ENCODE peak calls at places on chromosomes 12 and 14, in eight cellular contexts. One of them, this sample, is unnamed.

GRCh38 chr12:25822281-25822680 is 136.2 kb upstream of the RASSF8 start:
- DNase-seq in germinal center: no peak
- DNase-seq in stimulated activated naive CD8-positive, alpha-beta T cell treated with anti-CD3 and anti-CD28 coated beads, Interleukin-15, Interleukin-2, amounts not matched to agents 100 U/mL and 50 U/mL, for 24 hours: no peak
- DNase-seq in RPMI8226: no peak
- DNase-seq in nephron progenitor cell: no peak
- DNase-seq in substantia nigra: no peak
- DNase-seq in C1 segment of cervical spinal cord: no peak
- DNase-seq in activated CD4-positive, alpha-beta T cell treated with anti-CD3 and anti-CD28 coated beads, Interleukin-2, amount 50 U/mL, for 4 hours: no peak
- DNase-seq in this sample: no peak

GRCh38 chr14:95426116-95426475 is 90.4 kb downstream of the SYNE3 start:
- DNase-seq in germinal center: no peak
- DNase-seq in stimulated activated naive CD8-positive, alpha-beta T cell treated with anti-CD3 and anti-CD28 coated beads, Interleukin-15, Interleukin-2, amounts not matched to agents 100 U/mL and 50 U/mL, for 24 hours: no peak
- DNase-seq in RPMI8226: no peak
- DNase-seq in nephron progenitor cell: no peak
- DNase-seq in substantia nigra: no peak
- DNase-seq in C1 segment of cervical spinal cord: no peak
- DNase-seq in activated CD4-positive, alpha-beta T cell treated with anti-CD3 and anti-CD28 coated beads, Interleukin-2, amount 50 U/mL, for 4 hours: no peak
- DNase-seq in this sample: no peak

GRCh38 chr14:93114068-93114710 is 1.5 kb downstream of the ITPK1 start:
- DNase-seq in germinal center: no peak
- DNase-seq in stimulated activated naive CD8-positive, alpha-beta T cell treated with anti-CD3 and anti-CD28 coated beads, Interleukin-15, Interleukin-2, amounts not matched to agents 100 U/mL and 50 U/mL, for 24 hours: no peak
- DNase-seq in RPMI8226: peak; percentile 27
- DNase-seq in nephron progenitor cell: no peak
- DNase-seq in substantia nigra: peak; percentile 45
- DNase-seq in C1 segment of cervical spinal cord: no peak
- DNase-seq in activated CD4-positive, alpha-beta T cell treated with anti-CD3 and anti-CD28 coated beads, Interleukin-2, amount 50 U/mL, for 4 hours: no peak
- DNase-seq in this sample: no peak

GRCh38 chr12:28242888-28243633 is 52.8 kb downstream of the CCDC91 start:
- DNase-seq in germinal center: no peak
- DNase-seq in stimulated activated naive CD8-positive, alpha-beta T cell treated with anti-CD3 and anti-CD28 coated beads, Interleukin-15, Interleukin-2, amounts not matched to agents 100 U/mL and 50 U/mL, for 24 hours: no peak
- DNase-seq in RPMI8226: no peak
- DNase-seq in nephron progenitor cell: no peak
- DNase-seq in substantia nigra: no peak
- DNase-seq in C1 segment of cervical spinal cord: no peak
- DNase-seq in activated CD4-positive, alpha-beta T cell treated with anti-CD3 and anti-CD28 coated beads, Interleukin-2, amount 50 U/mL, for 4 hours: no peak
- DNase-seq in this sample: no peak

GRCh38 chr12:67650127-67650495 is 1.6 kb downstream of the DYRK2 start:
- DNase-seq in germinal center: peak; percentile 36
- DNase-seq in stimulated activated naive CD8-positive, alpha-beta T cell treated with anti-CD3 and anti-CD28 coated beads, Interleukin-15, Interleukin-2, amounts not matched to agents 100 U/mL and 50 U/mL, for 24 hours: peak; percentile 22
- DNase-seq in RPMI8226: peak; percentile 24
- DNase-seq in nephron progenitor cell: peak; percentile 10
- DNase-seq in substantia nigra: no peak
- DNase-seq in C1 segment of cervical spinal cord: no peak
- DNase-seq in activated CD4-positive, alpha-beta T cell treated with anti-CD3 and anti-CD28 coated beads, Interleukin-2, amount 50 U/mL, for 4 hours: no peak
- DNase-seq in this sample: peak; percentile 31

GRCh38 chr12:117968826-117969659 is at the start of gene KSR2:
- DNase-seq in germinal center: peak; percentile 85
- DNase-seq in stimulated activated naive CD8-positive, alpha-beta T cell treated with anti-CD3 and anti-CD28 coated beads, Interleukin-15, Interleukin-2, amounts not matched to agents 100 U/mL and 50 U/mL, for 24 hours: peak; percentile 57
- DNase-seq in RPMI8226: peak; percentile 95
- DNase-seq in nephron progenitor cell: peak; percentile 80
- DNase-seq in substantia nigra: no peak
- DNase-seq in C1 segment of cervical spinal cord: no peak
- DNase-seq in activated CD4-positive, alpha-beta T cell treated with anti-CD3 and anti-CD28 coated beads, Interleukin-2, amount 50 U/mL, for 4 hours: peak; percentile 21
- DNase-seq in this sample: peak; percentile 81

GRCh38 chr12:2023365-2023764 is 19.1 kb upstream of the DCP1B start:
- DNase-seq in germinal center: no peak
- DNase-seq in stimulated activated naive CD8-positive, alpha-beta T cell treated with anti-CD3 and anti-CD28 coated beads, Interleukin-15, Interleukin-2, amounts not matched to agents 100 U/mL and 50 U/mL, for 24 hours: no peak
- DNase-seq in RPMI8226: no peak
- DNase-seq in nephron progenitor cell: no peak
- DNase-seq in substantia nigra: no peak
- DNase-seq in C1 segment of cervical spinal cord: no peak
- DNase-seq in activated CD4-positive, alpha-beta T cell treated with anti-CD3 and anti-CD28 coated beads, Interleukin-2, amount 50 U/mL, for 4 hours: no peak
- DNase-seq in this sample: no peak

GRCh38 chr14:90691627-90692026 is 124.6 kb downstream of the TTC7B start:
- DNase-seq in germinal center: no peak
- DNase-seq in stimulated activated naive CD8-positive, alpha-beta T cell treated with anti-CD3 and anti-CD28 coated beads, Interleukin-15, Interleukin-2, amounts not matched to agents 100 U/mL and 50 U/mL, for 24 hours: no peak
- DNase-seq in RPMI8226: no peak
- DNase-seq in nephron progenitor cell: no peak
- DNase-seq in substantia nigra: no peak
- DNase-seq in C1 segment of cervical spinal cord: no peak
- DNase-seq in activated CD4-positive, alpha-beta T cell treated with anti-CD3 and anti-CD28 coated beads, Interleukin-2, amount 50 U/mL, for 4 hours: no peak
- DNase-seq in this sample: no peak

GRCh38 chr12:123427036-123427769 is 9.3 kb downstream of the RILPL2 start:
- DNase-seq in germinal center: peak; percentile 87
- DNase-seq in stimulated activated naive CD8-positive, alpha-beta T cell treated with anti-CD3 and anti-CD28 coated beads, Interleukin-15, Interleukin-2, amounts not matched to agents 100 U/mL and 50 U/mL, for 24 hours: peak; percentile 31
- DNase-seq in RPMI8226: no peak
- DNase-seq in nephron progenitor cell: no peak
- DNase-seq in substantia nigra: no peak
- DNase-seq in C1 segment of cervical spinal cord: no peak
- DNase-seq in activated CD4-positive, alpha-beta T cell treated with anti-CD3 and anti-CD28 coated beads, Interleukin-2, amount 50 U/mL, for 4 hours: no peak
- DNase-seq in this sample: peak; percentile 81

GRCh38 chr14:35287481-35288013 is 4.6 kb upstream of the PSMA6 start:
- DNase-seq in germinal center: no peak
- DNase-seq in stimulated activated naive CD8-positive, alpha-beta T cell treated with anti-CD3 and anti-CD28 coated beads, Interleukin-15, Interleukin-2, amounts not matched to agents 100 U/mL and 50 U/mL, for 24 hours: peak; percentile 70
- DNase-seq in RPMI8226: no peak
- DNase-seq in nephron progenitor cell: no peak
- DNase-seq in substantia nigra: no peak
- DNase-seq in C1 segment of cervical spinal cord: no peak
- DNase-seq in activated CD4-positive, alpha-beta T cell treated with anti-CD3 and anti-CD28 coated beads, Interleukin-2, amount 50 U/mL, for 4 hours: no peak
- DNase-seq in this sample: no peak

GRCh38 chr12:128810182-128811127 is 13.3 kb downstream of the SLC15A4 start:
- DNase-seq in germinal center: no peak
- DNase-seq in stimulated activated naive CD8-positive, alpha-beta T cell treated with anti-CD3 and anti-CD28 coated beads, Interleukin-15, Interleukin-2, amounts not matched to agents 100 U/mL and 50 U/mL, for 24 hours: no peak
- DNase-seq in RPMI8226: peak; percentile 85
- DNase-seq in nephron progenitor cell: no peak
- DNase-seq in substantia nigra: no peak
- DNase-seq in C1 segment of cervical spinal cord: no peak
- DNase-seq in activated CD4-positive, alpha-beta T cell treated with anti-CD3 and anti-CD28 coated beads, Interleukin-2, amount 50 U/mL, for 4 hours: no peak
- DNase-seq in this sample: peak; percentile 57

GRCh38 chr12:104638218-104638617 is 181.5 kb downstream of the CHST11 start:
- DNase-seq in germinal center: no peak
- DNase-seq in stimulated activated naive CD8-positive, alpha-beta T cell treated with anti-CD3 and anti-CD28 coated beads, Interleukin-15, Interleukin-2, amounts not matched to agents 100 U/mL and 50 U/mL, for 24 hours: no peak
- DNase-seq in RPMI8226: no peak
- DNase-seq in nephron progenitor cell: no peak
- DNase-seq in substantia nigra: no peak
- DNase-seq in C1 segment of cervical spinal cord: no peak
- DNase-seq in activated CD4-positive, alpha-beta T cell treated with anti-CD3 and anti-CD28 coated beads, Interleukin-2, amount 50 U/mL, for 4 hours: no peak
- DNase-seq in this sample: no peak

GRCh38 chr12:49129332-49130150 is 1.7 kb downstream of the TUBA1B start:
- DNase-seq in germinal center: no peak
- DNase-seq in stimulated activated naive CD8-positive, alpha-beta T cell treated with anti-CD3 and anti-CD28 coated beads, Interleukin-15, Interleukin-2, amounts not matched to agents 100 U/mL and 50 U/mL, for 24 hours: peak; percentile 13
- DNase-seq in RPMI8226: no peak
- DNase-seq in nephron progenitor cell: no peak
- DNase-seq in substantia nigra: no peak
- DNase-seq in C1 segment of cervical spinal cord: no peak
- DNase-seq in activated CD4-positive, alpha-beta T cell treated with anti-CD3 and anti-CD28 coated beads, Interleukin-2, amount 50 U/mL, for 4 hours: no peak
- DNase-seq in this sample: no peak

GRCh38 chr14:37062191-37062803 is 110.1 kb downstream of the SLC25A21 start:
- DNase-seq in germinal center: no peak
- DNase-seq in stimulated activated naive CD8-positive, alpha-beta T cell treated with anti-CD3 and anti-CD28 coated beads, Interleukin-15, Interleukin-2, amounts not matched to agents 100 U/mL and 50 U/mL, for 24 hours: no peak
- DNase-seq in RPMI8226: no peak
- DNase-seq in nephron progenitor cell: no peak
- DNase-seq in substantia nigra: no peak
- DNase-seq in C1 segment of cervical spinal cord: no peak
- DNase-seq in activated CD4-positive, alpha-beta T cell treated with anti-CD3 and anti-CD28 coated beads, Interleukin-2, amount 50 U/mL, for 4 hours: no peak
- DNase-seq in this sample: no peak

GRCh38 chr12:66235626-66236281 is 46.7 kb downstream of the IRAK3 start:
- DNase-seq in germinal center: no peak
- DNase-seq in stimulated activated naive CD8-positive, alpha-beta T cell treated with anti-CD3 and anti-CD28 coated beads, Interleukin-15, Interleukin-2, amounts not matched to agents 100 U/mL and 50 U/mL, for 24 hours: no peak
- DNase-seq in RPMI8226: peak; percentile 16
- DNase-seq in nephron progenitor cell: no peak
- DNase-seq in substantia nigra: no peak
- DNase-seq in C1 segment of cervical spinal cord: no peak
- DNase-seq in activated CD4-positive, alpha-beta T cell treated with anti-CD3 and anti-CD28 coated beads, Interleukin-2, amount 50 U/mL, for 4 hours: no peak
- DNase-seq in this sample: peak; percentile 38

GRCh38 chr14:74848768-74849167 is 27.2 kb downstream of the PROX2 start:
- DNase-seq in germinal center: no peak
- DNase-seq in stimulated activated naive CD8-positive, alpha-beta T cell treated with anti-CD3 and anti-CD28 coated beads, Interleukin-15, Interleukin-2, amounts not matched to agents 100 U/mL and 50 U/mL, for 24 hours: no peak
- DNase-seq in RPMI8226: no peak
- DNase-seq in nephron progenitor cell: no peak
- DNase-seq in substantia nigra: no peak
- DNase-seq in C1 segment of cervical spinal cord: no peak
- DNase-seq in activated CD4-positive, alpha-beta T cell treated with anti-CD3 and anti-CD28 coated beads, Interleukin-2, amount 50 U/mL, for 4 hours: no peak
- DNase-seq in this sample: no peak

GRCh38 chr14:72558721-72559120 is 335.2 kb downstream of the DPF3 start:
- DNase-seq in germinal center: no peak
- DNase-seq in stimulated activated naive CD8-positive, alpha-beta T cell treated with anti-CD3 and anti-CD28 coated beads, Interleukin-15, Interleukin-2, amounts not matched to agents 100 U/mL and 50 U/mL, for 24 hours: no peak
- DNase-seq in RPMI8226: no peak
- DNase-seq in nephron progenitor cell: no peak
- DNase-seq in substantia nigra: no peak
- DNase-seq in C1 segment of cervical spinal cord: peak; percentile 12
- DNase-seq in activated CD4-positive, alpha-beta T cell treated with anti-CD3 and anti-CD28 coated beads, Interleukin-2, amount 50 U/mL, for 4 hours: no peak
- DNase-seq in this sample: no peak

This sample was measured in GM20000.